ENCODE peak calls at places on chromosomes 5 and 9, in ten cellular contexts. V is transverse colon, D is A549, Z is tibial nerve, X is stomach, N is esophagus muscularis mucosa, J is K562, I is ovary, A is HepG2, R is suprapubic skin. S is an unnamed sample.
A peak's percentile ranks its signal among the peaks of the same experiment; 100 is the strongest.

GRCh38 chr5:27191786-27192505 is 153.6 kb upstream of the CDH9 start:
- DNase-seq in Z (no peak), X (no peak), V (no peak), I (no peak), R (no peak), N (no peak), J (no peak), A (no peak), D (no peak), S (no peak)

GRCh38 chr9:136991993-136992818 is at the start of gene PAXX:
- DNase-seq in R (peak; percentile 92), N (peak; percentile 96), J (peak; percentile 95), Z (peak; percentile 80), I (peak; percentile 95), D (peak; percentile 88), X (peak; percentile 94), V (peak; percentile 96), A (peak; percentile 70), S (peak; percentile 99)

GRCh38 chr5:180782748-180783147 is 19.9 kb downstream of the MGAT1 start:
- DNase-seq in J (no peak), V (no peak), D (no peak), Z (no peak), N (peak; percentile 47), A (no peak), R (no peak), X (no peak), I (no peak), S (no peak)

GRCh38 chr9:82424599-82424998 is 436.0 kb downstream of the SPATA31D1 start:
- DNase-seq in Z (no peak), N (no peak), A (no peak), X (no peak), V (no peak), J (no peak), I (no peak), D (no peak), R (no peak), S (no peak)

GRCh38 chr5:142597546-142598337 is 88.1 kb downstream of the FGF1 start:
- DNase-seq in X (peak; percentile 36), V (no peak), A (peak; percentile 32), J (peak; percentile 39), I (no peak), N (no peak), D (peak; percentile 50), Z (no peak), R (no peak), S (no peak)

GRCh38 chr5:91311697-91312501 is 71.2 kb downstream of the ARRDC3 start:
- DNase-seq in I (peak; percentile 82), A (peak; percentile 31), V (peak; percentile 61), Z (peak; percentile 59), X (peak; percentile 50), R (peak; percentile 81), J (no peak), N (peak; percentile 95), D (peak; percentile 86), S (peak; percentile 93)

GRCh38 chr9:22308177-22308576 is 138.4 kb upstream of the DMRTA1 start:
- DNase-seq in I (no peak), A (no peak), X (no peak), Z (no peak), V (no peak), D (no peak), R (no peak), N (no peak), J (no peak), S (no peak)

GRCh38 chr5:137836301-137836700 is 31.4 kb upstream of the MYOT start:
- DNase-seq in J (no peak), Z (no peak), A (no peak), D (no peak), I (no peak), R (no peak), V (no peak), N (no peak), X (no peak), S (no peak)

GRCh38 chr9:121107041-121107440 is 32.3 kb downstream of the CNTRL start:
- DNase-seq in D (peak; percentile 27), Z (no peak), A (peak; percentile 10), V (no peak), N (no peak), J (peak; percentile 45), X (no peak), R (no peak), I (no peak), S (no peak)

GRCh38 chr5:138869763-138870500 is 5.2 kb downstream of the LRRTM2 start:
- DNase-seq in I (no peak), Z (no peak), N (no peak), R (no peak), X (no peak), A (no peak), D (no peak), J (no peak), V (no peak), S (no peak)

GRCh38 chr5:9557696-9558095 is 11.8 kb upstream of the SEMA5A start:
- DNase-seq in R (no peak), Z (no peak), A (no peak), V (no peak), X (no peak), I (no peak), N (no peak), J (no peak), D (no peak), S (no peak)

GRCh38 chr9:90022474-90022873 is 417.7 kb downstream of the GADD45G start:
- DNase-seq in D (no peak), R (no peak), V (no peak), I (no peak), X (no peak), N (no peak), Z (no peak), J (no peak), A (no peak), S (no peak)

GRCh38 chr5:111697215-111697614 is 59.8 kb downstream of the NREP start:
- DNase-seq in R (no peak), I (no peak), J (no peak), Z (no peak), A (no peak), X (no peak), N (no peak), V (no peak), D (no peak), S (no peak)

GRCh38 chr9:70081120-70081495 is 37.5 kb downstream of the MAMDC2 start:
- DNase-seq in X (no peak), J (no peak), N (no peak), Z (no peak), R (no peak), D (no peak), A (no peak), V (no peak), I (no peak), S (no peak)

GRCh38 chr5:172418847-172419810 is 35.2 kb downstream of the SH3PXD2B start:
- DNase-seq in R (peak; percentile 78), J (no peak), I (no peak), X (no peak), A (no peak), Z (peak; percentile 53), D (no peak), V (no peak), N (no peak), S (no peak)

GRCh38 chr5:172417130-172417802 is 37.1 kb downstream of the SH3PXD2B start:
- DNase-seq in V (no peak), N (no peak), R (peak; percentile 61), A (no peak), I (no peak), J (peak; percentile 37), X (no peak), D (no peak), Z (no peak), S (no peak)

GRCh38 chr5:172415615-172416275 is 38.6 kb downstream of the SH3PXD2B start:
- DNase-seq in R (no peak), I (no peak), D (no peak), X (no peak), N (no peak), V (no peak), J (no peak), A (no peak), Z (no peak), S (peak; percentile 27)

GRCh38 chr5:172420215-172420934 is 34.0 kb downstream of the SH3PXD2B start:
- DNase-seq in R (peak; percentile 88), N (peak; percentile 97), J (peak; percentile 32), D (peak; percentile 60), A (peak; percentile 91), Z (peak; percentile 80), I (peak; percentile 71), X (peak; percentile 64), V (peak; percentile 89), S (no peak)

GRCh38 chr5:172417983-172418630 is 36.2 kb downstream of the SH3PXD2B start:
- DNase-seq in V (peak; percentile 82), A (peak; percentile 20), R (peak; percentile 97), N (peak; percentile 98), I (peak; percentile 94), D (no peak), Z (peak; percentile 92), X (peak; percentile 60), J (no peak), S (peak; percentile 91)
- TF ChIP-seq EP300 in V (peak; percentile 62), A (no peak), R (peak; percentile 82), N (peak; percentile 75), I (peak; percentile 93), D (no peak), Z (peak; percentile 100), X (peak; percentile 96), J (no peak), S (no peak)

DNA sequence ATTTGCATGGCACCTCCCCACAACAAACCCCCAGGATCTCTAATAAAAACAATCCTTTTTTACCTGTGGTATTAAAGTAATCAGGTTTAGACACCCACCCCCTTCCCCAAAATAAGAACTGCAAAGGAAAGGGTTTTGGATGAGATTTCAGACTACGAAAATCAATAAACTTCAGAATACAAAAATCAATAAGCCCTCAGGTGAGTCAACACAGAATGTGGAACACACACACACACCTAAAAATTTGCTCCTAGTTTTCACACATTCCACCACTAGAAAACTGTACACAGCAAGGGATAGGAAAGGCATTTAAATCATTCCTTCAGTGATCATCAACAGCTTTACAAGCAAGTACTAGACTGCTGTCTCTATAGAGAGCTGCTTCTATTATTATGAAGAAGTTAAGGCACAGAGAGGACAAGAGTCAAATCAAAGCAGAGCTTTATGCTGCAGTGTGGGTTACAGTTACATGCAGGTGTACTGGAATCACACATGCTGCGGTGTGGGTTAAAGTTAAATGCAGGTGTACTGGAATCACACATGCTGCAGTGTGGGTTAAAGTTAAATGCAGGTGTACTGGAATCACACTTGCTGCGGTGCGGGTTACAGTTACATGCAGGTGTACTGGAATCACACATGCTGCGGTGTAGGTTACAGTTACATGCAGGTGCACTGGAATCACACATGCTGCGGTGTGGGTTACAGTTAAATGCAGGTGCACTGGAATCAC is 36.3 kb downstream of the PFDN1 start:
- DNase-seq in J (no peak), N (peak; percentile 14), R (no peak), A (no peak), D (no peak), Z (no peak), I (no peak), X (no peak), V (no peak), S (no peak)
- H3K4me3 ChIP-seq in J (no peak overlapping the region), N (no peak overlapping the region), R (no peak overlapping the region), A (no peak overlapping the region), D (no peak overlapping the region), Z (no peak overlapping the region), I (no peak overlapping the region), X (no peak overlapping the region), V (no peak overlapping the region), S (no peak overlapping the region)

GRCh38 chr9:15417626-15418025 is 5.0 kb upstream of the SNAPC3 start:
- DNase-seq in D (no peak), I (no peak), J (no peak), X (no peak), V (no peak), R (no peak), Z (no peak), N (no peak), A (no peak), S (no peak)
- TF ChIP-seq EP300 in D (no peak), I (no peak), J (no peak), X (no peak), V (no peak), R (no peak), Z (no peak), N (no peak), A (no peak), S (no peak)

GRCh38 chr5:602466-603035 is 9.6 kb upstream of the CEP72 start:
- DNase-seq in Z (no peak), I (no peak), R (no peak), D (no peak), N (no peak), A (no peak), J (no peak), X (peak; percentile 14), V (no peak), S (peak; percentile 7)
- H3K4me3 ChIP-seq in Z (no peak overlapping the region), I (no peak overlapping the region), R (no peak overlapping the region), D (no peak overlapping the region), N (no peak overlapping the region), A (no peak overlapping the region), J (no peak overlapping the region), X (no peak overlapping the region), V (no peak overlapping the region), S (no peak overlapping the region)

S was measured in upper lobe of left lung.